ENCODE peak calls at places on chromosomes 2 and 18, in seven cellular contexts. One of them, this sample, is unnamed.

GRCh38 chr2:239396881-239397681 is 3.7 kb downstream of the HDAC4 start:
- DNase-seq in breast epithelium: no peak
- DNase-seq in fibroblast of mammary gland: no peak
- DNase-seq in body of pancreas: peak
- DNase-seq in cardiac muscle cell: peak
- DNase-seq in choroid plexus epithelial cell: peak
- DNase-seq in left ventricle myocardium inferior: no peak
- DNase-seq in this sample: no peak

GRCh38 chr18:76847926-76848325 is 25.6 kb downstream of the ZNF236 start:
- DNase-seq in breast epithelium: no peak
- DNase-seq in fibroblast of mammary gland: no peak
- DNase-seq in body of pancreas: no peak
- DNase-seq in cardiac muscle cell: no peak
- DNase-seq in choroid plexus epithelial cell: no peak
- DNase-seq in left ventricle myocardium inferior: no peak
- DNase-seq in this sample: no peak

GRCh38 chr2:70710276-70710675 is 57.7 kb downstream of the ADD2 start:
- DNase-seq in breast epithelium: no peak
- DNase-seq in fibroblast of mammary gland: peak
- DNase-seq in body of pancreas: no peak
- DNase-seq in cardiac muscle cell: no peak
- DNase-seq in choroid plexus epithelial cell: no peak
- DNase-seq in left ventricle myocardium inferior: no peak
- DNase-seq in this sample: no peak

GRCh38 chr2:236657801-236658200 is 88.2 kb downstream of the ACKR3 start:
- DNase-seq in breast epithelium: no peak
- DNase-seq in fibroblast of mammary gland: no peak
- DNase-seq in body of pancreas: no peak
- DNase-seq in cardiac muscle cell: no peak
- DNase-seq in choroid plexus epithelial cell: peak
- DNase-seq in left ventricle myocardium inferior: no peak
- DNase-seq in this sample: no peak

GRCh38 chr18:59835656-59836379 is 64.0 kb upstream of the PMAIP1 start:
- DNase-seq in breast epithelium: no peak
- DNase-seq in fibroblast of mammary gland: no peak
- DNase-seq in body of pancreas: no peak
- DNase-seq in cardiac muscle cell: peak
- DNase-seq in choroid plexus epithelial cell: peak
- DNase-seq in left ventricle myocardium inferior: no peak
- DNase-seq in this sample: no peak

GRCh38 chr2:134883552-134884293 is 34.9 kb upstream of the CCNT2 start:
- DNase-seq in breast epithelium: no peak
- DNase-seq in fibroblast of mammary gland: no peak
- DNase-seq in body of pancreas: no peak
- DNase-seq in cardiac muscle cell: no peak
- DNase-seq in choroid plexus epithelial cell: no peak
- DNase-seq in left ventricle myocardium inferior: no peak
- DNase-seq in this sample: no peak

GRCh38 chr2:216589779-216590178 is 43.4 kb upstream of the IGFBP2 start:
- DNase-seq in breast epithelium: no peak
- DNase-seq in fibroblast of mammary gland: no peak
- DNase-seq in body of pancreas: no peak
- DNase-seq in cardiac muscle cell: no peak
- DNase-seq in choroid plexus epithelial cell: no peak
- DNase-seq in left ventricle myocardium inferior: no peak
- DNase-seq in this sample: peak

GRCh38 chr18:23578891-23579653 is 7.2 kb downstream of the NPC1 start:
- DNase-seq in breast epithelium: no peak
- DNase-seq in fibroblast of mammary gland: peak
- DNase-seq in body of pancreas: no peak
- DNase-seq in cardiac muscle cell: no peak
- DNase-seq in choroid plexus epithelial cell: peak
- DNase-seq in left ventricle myocardium inferior: no peak
- DNase-seq in this sample: peak

GRCh38 chr2:25402477-25402876 is 60.8 kb upstream of the DNMT3A start:
- DNase-seq in breast epithelium: no peak
- DNase-seq in fibroblast of mammary gland: no peak
- DNase-seq in body of pancreas: no peak
- DNase-seq in cardiac muscle cell: no peak
- DNase-seq in choroid plexus epithelial cell: no peak
- DNase-seq in left ventricle myocardium inferior: no peak
- DNase-seq in this sample: no peak

GRCh38 chr2:85865539-85866164 is 23.1 kb downstream of the ST3GAL5 start:
- DNase-seq in breast epithelium: no peak
- DNase-seq in fibroblast of mammary gland: no peak
- DNase-seq in body of pancreas: no peak
- DNase-seq in cardiac muscle cell: no peak
- DNase-seq in choroid plexus epithelial cell: peak
- DNase-seq in left ventricle myocardium inferior: no peak
- DNase-seq in this sample: peak

GRCh38 chr2:239182981-239183791 is 217.6 kb downstream of the HDAC4 start:
- DNase-seq in breast epithelium: no peak
- DNase-seq in fibroblast of mammary gland: no peak
- DNase-seq in body of pancreas: peak
- DNase-seq in cardiac muscle cell: no peak
- DNase-seq in choroid plexus epithelial cell: no peak
- DNase-seq in left ventricle myocardium inferior: peak
- DNase-seq in this sample: no peak

GRCh38 chr18:49161627-49162026 is 210.9 kb upstream of the SMAD7 start:
- DNase-seq in breast epithelium: no peak
- DNase-seq in fibroblast of mammary gland: peak
- DNase-seq in body of pancreas: no peak
- DNase-seq in cardiac muscle cell: no peak
- DNase-seq in choroid plexus epithelial cell: peak
- DNase-seq in left ventricle myocardium inferior: no peak
- DNase-seq in this sample: peak

GRCh38 chr2:230706053-230706498 is 6.6 kb upstream of the CAB39 start:
- DNase-seq in breast epithelium: no peak
- DNase-seq in fibroblast of mammary gland: no peak
- DNase-seq in body of pancreas: no peak
- DNase-seq in cardiac muscle cell: no peak
- DNase-seq in choroid plexus epithelial cell: no peak
- DNase-seq in left ventricle myocardium inferior: no peak
- DNase-seq in this sample: no peak

GRCh38 chr2:228181098-228182019 is at the start of gene SPHKAP:
- DNase-seq in breast epithelium: no peak
- DNase-seq in fibroblast of mammary gland: no peak
- DNase-seq in body of pancreas: no peak
- DNase-seq in cardiac muscle cell: peak
- DNase-seq in choroid plexus epithelial cell: no peak
- DNase-seq in left ventricle myocardium inferior: peak
- DNase-seq in this sample: no peak

GRCh38 chr2:241115361-241115760 is 13.3 kb upstream of the MTERF4 start:
- DNase-seq in breast epithelium: no peak
- DNase-seq in fibroblast of mammary gland: no peak
- DNase-seq in body of pancreas: no peak
- DNase-seq in cardiac muscle cell: no peak
- DNase-seq in choroid plexus epithelial cell: no peak
- DNase-seq in left ventricle myocardium inferior: no peak
- DNase-seq in this sample: no peak

GRCh38 chr18:32714571-32715148 is 58.2 kb downstream of the KLHL14 start:
- DNase-seq in breast epithelium: peak
- DNase-seq in fibroblast of mammary gland: peak
- DNase-seq in body of pancreas: peak
- DNase-seq in cardiac muscle cell: peak
- DNase-seq in choroid plexus epithelial cell: peak
- DNase-seq in left ventricle myocardium inferior: no peak
- DNase-seq in this sample: peak

GRCh38 chr2:205696541-205697441 is 14.5 kb downstream of the NRP2 start:
- DNase-seq in breast epithelium: no peak
- DNase-seq in fibroblast of mammary gland: peak
- DNase-seq in body of pancreas: no peak
- DNase-seq in cardiac muscle cell: no peak
- DNase-seq in choroid plexus epithelial cell: peak
- DNase-seq in left ventricle myocardium inferior: no peak
- DNase-seq in this sample: peak

DNA sequence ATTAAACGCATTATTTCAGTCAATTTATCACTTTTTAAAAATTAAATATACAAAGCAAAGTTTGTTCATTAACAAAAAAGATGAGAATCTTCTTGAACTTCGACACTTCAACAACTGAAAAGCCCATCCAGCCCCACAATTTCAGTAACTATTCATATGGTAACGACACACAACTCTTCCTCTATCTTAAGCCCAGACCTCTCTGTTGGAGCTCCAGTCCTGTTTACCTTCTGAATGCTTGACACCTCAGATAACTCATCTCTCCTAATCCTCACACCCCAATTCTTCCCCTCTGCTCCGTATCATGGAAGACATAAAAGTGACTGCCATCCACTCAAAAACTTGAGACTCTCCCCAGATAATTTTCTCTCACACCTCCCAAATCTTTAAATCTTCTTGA is 12.6 kb downstream of the USP37 start:
- DNase-seq in breast epithelium: no peak
- DNase-seq in fibroblast of mammary gland: no peak
- DNase-seq in body of pancreas: no peak
- DNase-seq in cardiac muscle cell: no peak
- DNase-seq in choroid plexus epithelial cell: no peak
- DNase-seq in left ventricle myocardium inferior: no peak
- DNase-seq in this sample: no peak
- H3K4me3 ChIP-seq in breast epithelium: no peak
- H3K4me3 ChIP-seq in fibroblast of mammary gland: no peak
- H3K4me3 ChIP-seq in body of pancreas: no peak
- H3K4me3 ChIP-seq in cardiac muscle cell: no peak
- H3K4me3 ChIP-seq in choroid plexus epithelial cell: no peak
- H3K4me3 ChIP-seq in left ventricle myocardium inferior: no peak
- H3K4me3 ChIP-seq in this sample: no peak

DNA sequence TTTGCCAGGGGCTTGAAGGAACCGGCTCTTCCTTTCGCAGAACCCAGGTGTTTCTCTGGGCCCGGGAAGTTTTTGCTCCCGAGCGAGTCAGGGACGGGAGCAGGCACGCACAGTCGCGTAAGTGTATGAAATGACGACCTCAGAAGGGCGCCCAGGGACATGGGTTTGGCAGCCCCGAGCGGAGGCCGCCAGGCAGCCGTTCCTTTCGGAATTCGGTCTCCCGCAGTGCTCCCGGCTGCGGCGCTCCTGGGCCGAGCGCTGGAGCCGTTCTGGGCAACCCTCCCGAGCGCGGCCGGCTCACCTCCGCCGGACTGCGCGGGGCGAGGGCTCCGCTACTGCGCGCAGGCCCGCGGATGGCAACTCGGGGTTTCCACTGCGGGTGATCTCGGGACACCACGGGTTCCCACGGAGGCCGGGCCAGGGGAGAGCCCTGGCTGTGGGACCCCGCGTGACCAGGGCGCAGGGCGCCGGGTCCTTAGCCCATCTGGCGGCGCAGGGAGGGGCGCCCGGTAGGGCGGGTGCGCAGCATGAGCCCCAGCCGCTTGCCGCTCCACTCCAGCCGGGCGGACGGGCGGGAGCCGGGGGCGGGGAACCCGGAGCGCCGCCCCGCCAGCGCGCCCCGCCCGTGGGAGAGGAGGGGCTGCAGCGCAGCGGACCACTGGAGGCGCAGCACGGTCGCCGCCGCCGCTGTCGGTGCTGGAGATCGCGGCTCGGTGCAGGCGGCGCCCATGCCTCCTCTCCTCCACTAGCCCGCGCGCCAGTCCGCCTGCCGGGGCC is at the start of gene OSBPL6:
- DNase-seq in breast epithelium: peak
- DNase-seq in fibroblast of mammary gland: peak
- DNase-seq in body of pancreas: peak
- DNase-seq in cardiac muscle cell: peak
- DNase-seq in choroid plexus epithelial cell: peak
- DNase-seq in left ventricle myocardium inferior: peak
- DNase-seq in this sample: peak
- TF ChIP-seq CTCF in breast epithelium: no peak
- TF ChIP-seq CTCF in fibroblast of mammary gland: no peak
- TF ChIP-seq CTCF in body of pancreas: no peak
- TF ChIP-seq CTCF in cardiac muscle cell: peak
- TF ChIP-seq CTCF in choroid plexus epithelial cell: no peak
- TF ChIP-seq CTCF in left ventricle myocardium inferior: peak
- TF ChIP-seq CTCF in this sample: no peak

DNA sequence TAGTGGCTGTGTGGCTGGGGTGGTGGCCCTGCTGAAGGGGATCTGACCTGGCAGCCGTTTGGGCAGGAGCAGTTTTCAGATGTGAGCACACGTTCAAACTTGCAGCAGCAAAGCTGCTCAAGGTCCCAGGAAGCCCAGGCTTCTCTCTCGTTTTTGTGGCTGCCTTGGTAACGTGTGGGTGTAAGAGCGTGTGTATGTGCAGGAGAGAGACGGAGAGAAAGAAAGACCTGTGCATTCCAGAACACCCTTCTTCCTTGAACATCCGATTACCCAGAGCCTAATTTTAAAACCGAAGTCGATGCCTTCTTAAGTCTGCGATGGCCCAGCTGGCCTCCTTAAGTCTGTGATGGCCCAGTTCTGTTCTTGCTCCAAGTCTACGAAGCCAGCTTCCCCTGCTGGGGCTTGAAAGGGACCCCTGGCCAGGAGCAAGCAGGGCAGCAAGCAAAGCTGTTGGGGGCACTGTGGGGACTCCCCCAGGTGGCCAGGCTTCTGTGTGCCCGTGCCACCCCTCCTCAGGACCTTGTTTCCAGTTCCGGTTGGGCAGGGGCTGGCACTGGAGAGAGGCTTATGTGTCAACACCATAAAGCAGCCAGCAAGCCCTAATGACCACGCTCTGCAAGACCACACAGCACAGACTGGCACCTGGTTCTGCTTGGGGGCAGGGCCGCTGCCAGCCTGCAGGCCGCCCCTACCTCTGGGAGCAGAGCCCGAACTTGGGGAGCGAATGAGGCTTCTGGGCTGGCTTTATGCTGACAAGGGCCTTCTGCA is 55.8 kb upstream of the ALPP start:
- DNase-seq in breast epithelium: no peak
- DNase-seq in fibroblast of mammary gland: no peak
- DNase-seq in body of pancreas: no peak
- DNase-seq in cardiac muscle cell: no peak
- DNase-seq in choroid plexus epithelial cell: no peak
- DNase-seq in left ventricle myocardium inferior: no peak
- DNase-seq in this sample: no peak
- H3K4me3 ChIP-seq in breast epithelium: no peak
- H3K4me3 ChIP-seq in fibroblast of mammary gland: no peak
- H3K4me3 ChIP-seq in body of pancreas: no peak
- H3K4me3 ChIP-seq in cardiac muscle cell: no peak
- H3K4me3 ChIP-seq in choroid plexus epithelial cell: no peak
- H3K4me3 ChIP-seq in left ventricle myocardium inferior: no peak
- H3K4me3 ChIP-seq in this sample: no peak

GRCh38 chr18:47898055-47898454 is 32.4 kb downstream of the SMAD2 start:
- DNase-seq in breast epithelium: no peak
- DNase-seq in fibroblast of mammary gland: no peak
- DNase-seq in body of pancreas: no peak
- DNase-seq in cardiac muscle cell: no peak
- DNase-seq in choroid plexus epithelial cell: peak
- DNase-seq in left ventricle myocardium inferior: no peak
- DNase-seq in this sample: no peak

GRCh38 chr18:47895565-47896250 is 34.8 kb downstream of the SMAD2 start:
- DNase-seq in breast epithelium: no peak
- DNase-seq in fibroblast of mammary gland: no peak
- DNase-seq in body of pancreas: no peak
- DNase-seq in cardiac muscle cell: no peak
- DNase-seq in choroid plexus epithelial cell: no peak
- DNase-seq in left ventricle myocardium inferior: no peak
- DNase-seq in this sample: no peak

GRCh38 chr18:47898696-47899095 is 31.8 kb downstream of the SMAD2 start:
- DNase-seq in breast epithelium: no peak
- DNase-seq in fibroblast of mammary gland: no peak
- DNase-seq in body of pancreas: no peak
- DNase-seq in cardiac muscle cell: no peak
- DNase-seq in choroid plexus epithelial cell: peak
- DNase-seq in left ventricle myocardium inferior: no peak
- DNase-seq in this sample: no peak

GRCh38 chr18:47893047-47893446 is 37.4 kb downstream of the SMAD2 start:
- DNase-seq in breast epithelium: no peak
- DNase-seq in fibroblast of mammary gland: no peak
- DNase-seq in body of pancreas: no peak
- DNase-seq in cardiac muscle cell: no peak
- DNase-seq in choroid plexus epithelial cell: no peak
- DNase-seq in left ventricle myocardium inferior: no peak
- DNase-seq in this sample: peak

GRCh38 chr18:47893939-47894699 is 36.3 kb downstream of the SMAD2 start:
- DNase-seq in breast epithelium: no peak
- DNase-seq in fibroblast of mammary gland: no peak
- DNase-seq in body of pancreas: no peak
- DNase-seq in cardiac muscle cell: peak
- DNase-seq in choroid plexus epithelial cell: no peak
- DNase-seq in left ventricle myocardium inferior: no peak
- DNase-seq in this sample: peak
- TF ChIP-seq CTCF in breast epithelium: no peak
- TF ChIP-seq CTCF in fibroblast of mammary gland: no peak
- TF ChIP-seq CTCF in body of pancreas: no peak
- TF ChIP-seq CTCF in cardiac muscle cell: no peak
- TF ChIP-seq CTCF in choroid plexus epithelial cell: no peak
- TF ChIP-seq CTCF in left ventricle myocardium inferior: no peak
- TF ChIP-seq CTCF in this sample: no peak